ENCODE peak calls at places on chromosomes 12 and 14, in six cellular contexts. T is CD4-positive, CD25-positive, alpha-beta regulatory T cell; Y is psoas muscle; B is fibroblast of lung; O is GM23248; J is cardiac muscle cell. P is an unnamed sample. For H3K4me1, the result is how much of the 10 kb centered on the place peaks cover.

GRCh38 chr14:69045857-69046351 is 66.8 kb upstream of the ACTN1 start:
- DNase-seq in T (no peak), Y (no peak), B (peak), O (peak), J (peak), P (no peak)

GRCh38 chr12:29145372-29146170 is 3.5 kb upstream of the FAR2 start:
- DNase-seq in T (no peak), Y (no peak), B (no peak), O (no peak), J (no peak), P (no peak)

GRCh38 chr12:2112401-2112800 is 59.6 kb downstream of the CACNA1C start:
- DNase-seq in T (no peak), Y (no peak), B (no peak), O (no peak), J (no peak), P (no peak)

GRCh38 chr14:54001189-54001878 is 44.7 kb upstream of the BMP4 start:
- DNase-seq in T (no peak), Y (no peak), B (peak), O (no peak), J (peak), P (no peak)

GRCh38 chr12:111192657-111193056 is 176.2 kb downstream of the PHETA1 start:
- DNase-seq in T (no peak), Y (no peak), B (no peak), O (peak), J (no peak), P (no peak)

GRCh38 chr14:94572637-94573303 is 8.5 kb upstream of the SERPINA5 start:
- DNase-seq in T (no peak), Y (no peak), B (no peak), O (no peak), J (no peak), P (no peak)

GRCh38 chr12:47223848-47224213 is 144.1 kb upstream of the AMIGO2 start:
- DNase-seq in T (no peak), Y (no peak), B (peak), O (no peak), J (no peak), P (no peak)

GRCh38 chr12:49505672-49506071 is 33.2 kb upstream of the KCNH3 start:
- DNase-seq in T (no peak), Y (no peak), B (peak), O (peak), J (no peak), P (no peak)

GRCh38 chr12:116717466-116718457 is 20.1 kb downstream of the SPRING1 start:
- DNase-seq in T (no peak), Y (peak), B (peak), O (peak), J (no peak), P (no peak)

GRCh38 chr12:28652239-28652638 is 462.0 kb downstream of the CCDC91 start:
- DNase-seq in T (no peak), Y (no peak), B (no peak), O (no peak), J (no peak), P (no peak)

GRCh38 chr14:100285021-100285912 is 21.0 kb downstream of the SLC25A29 start:
- DNase-seq in T (peak), Y (peak), B (peak), O (peak), J (peak), P (no peak)

GRCh38 chr12:81963026-81963425 is 203.9 kb upstream of the PPFIA2 start:
- DNase-seq in T (no peak), Y (no peak), B (no peak), O (no peak), J (no peak), P (no peak)

GRCh38 chr12:94575645-94576393 is 74.5 kb downstream of the TMCC3 start:
- DNase-seq in T (no peak), Y (no peak), B (no peak), O (no peak), J (no peak), P (no peak)

GRCh38 chr12:124565656-124566180 is 1.7 kb downstream of the NCOR2 start:
- DNase-seq in T (no peak), Y (no peak), B (no peak), O (peak), J (no peak), P (no peak)

GRCh38 chr12:6039894-6040601 is 84.4 kb downstream of the VWF start:
- DNase-seq in T (peak), Y (peak), B (peak), O (peak), J (peak), P (no peak)

GRCh38 chr12:16788888-16789790 is 183.2 kb upstream of the LMO3 start:
- DNase-seq in T (no peak), Y (no peak), B (no peak), O (no peak), J (peak), P (no peak)

GRCh38 chr14:99728231-99728920 is 44.3 kb downstream of the CYP46A1 start:
- DNase-seq in T (no peak), Y (no peak), B (no peak), O (no peak), J (no peak), P (no peak)

GRCh38 chr12:103960567-103961227 is 5.0 kb upstream of the TDG start:
- DNase-seq in T (no peak), Y (no peak), B (no peak), O (no peak), J (no peak), P (no peak)

GRCh38 chr12:21912318-21912717 is 28.9 kb downstream of the ABCC9 start:
- DNase-seq in T (no peak), Y (no peak), B (peak), O (peak), J (no peak), P (no peak)

GRCh38 chr12:72077111-72077820 is 138.6 kb downstream of the TPH2 start:
- DNase-seq in T (no peak), Y (no peak), B (no peak), O (no peak), J (no peak), P (no peak)

GRCh38 chr12:117686911-117687377 is 281.8 kb downstream of the KSR2 start:
- DNase-seq in T (no peak), Y (peak), B (peak), O (peak), J (no peak), P (no peak)

GRCh38 chr12:67534671-67535070 is 113.9 kb upstream of the DYRK2 start:
- DNase-seq in T (no peak), Y (no peak), B (peak), O (peak), J (no peak), P (no peak)

GRCh38 chr14:81655423-81656314 is 122.0 kb upstream of the SEL1L start:
- DNase-seq in T (no peak), Y (no peak), B (no peak), O (no peak), J (no peak), P (no peak)

GRCh38 chr14:75249958-75250336 is 28.7 kb upstream of the FOS start:
- DNase-seq in T (no peak), Y (no peak), B (no peak), O (no peak), J (no peak), P (no peak)

GRCh38 chr14:32512348-32512747 is 183.2 kb downstream of the AKAP6 start:
- DNase-seq in T (no peak), Y (no peak), B (no peak), O (no peak), J (no peak), P (no peak)

GRCh38 chr12:85713368-85713767 is 122.8 kb downstream of the RASSF9 start:
- DNase-seq in T (no peak), Y (no peak), B (peak), O (peak), J (no peak), P (no peak)

GRCh38 chr12:22334696-22335290 is at the start of gene ST8SIA1:
- DNase-seq in T (peak), Y (peak), B (no peak), O (peak), J (peak), P (no peak)

GRCh38 chr12:80484778-80485177 is 40.7 kb downstream of the PTPRQ start:
- DNase-seq in T (no peak), Y (no peak), B (no peak), O (no peak), J (no peak), P (no peak)

GRCh38 chr12:113071427-113072112 is 15.0 kb downstream of the DTX1 start:
- DNase-seq in T (no peak), Y (no peak), B (no peak), O (no peak), J (no peak), P (no peak)

DNA sequence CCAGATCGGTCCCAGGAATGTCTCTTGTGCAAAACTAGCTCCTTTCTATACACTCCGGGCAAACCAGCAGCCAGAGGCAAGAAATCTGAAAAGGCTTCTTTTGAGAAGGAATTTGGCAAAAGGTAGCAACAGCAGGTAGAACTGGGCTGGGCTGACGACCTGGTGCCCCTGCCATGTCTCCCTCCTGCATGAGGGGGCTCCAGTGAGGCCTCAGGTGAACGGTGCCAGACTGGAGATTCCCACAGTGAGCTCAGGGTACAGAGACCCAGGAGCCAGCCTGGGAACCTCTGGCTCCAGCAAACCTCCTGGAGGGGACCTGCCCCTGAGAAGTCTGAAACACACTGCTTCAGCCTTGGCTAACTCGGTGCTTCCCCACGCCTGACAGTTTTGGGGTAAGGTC is 10.8 kb downstream of the ITPK1 start:
- DNase-seq in T (no peak), Y (no peak), B (no peak), O (no peak), J (no peak), P (no peak)
- H3K4me1 ChIP-seq in T (under half), Y (under half), B (under half), O (under half), J (under half), P (under half)

GRCh38 chr14:92658160-92658559 is 90.3 kb downstream of the LGMN start:
- DNase-seq in T (no peak), Y (no peak), B (no peak), O (no peak), J (no peak), P (no peak)

GRCh38 chr14:92663049-92663448 is 85.4 kb downstream of the LGMN start:
- DNase-seq in T (no peak), Y (no peak), B (peak), O (no peak), J (no peak), P (no peak)

GRCh38 chr14:92660571-92660970 is 87.9 kb downstream of the LGMN start:
- DNase-seq in T (no peak), Y (no peak), B (no peak), O (no peak), J (no peak), P (no peak)

GRCh38 chr14:92657457-92658142 is 90.8 kb downstream of the LGMN start:
- DNase-seq in T (no peak), Y (peak), B (no peak), O (no peak), J (no peak), P (no peak)

GRCh38 chr14:92659765-92660561 is 88.5 kb downstream of the LGMN start:
- DNase-seq in T (no peak), Y (no peak), B (no peak), O (peak), J (no peak), P (no peak)
- H3K4me1 ChIP-seq in T (half or more), Y (under half), B (under half), O (under half), J (under half), P (under half)

DNA sequence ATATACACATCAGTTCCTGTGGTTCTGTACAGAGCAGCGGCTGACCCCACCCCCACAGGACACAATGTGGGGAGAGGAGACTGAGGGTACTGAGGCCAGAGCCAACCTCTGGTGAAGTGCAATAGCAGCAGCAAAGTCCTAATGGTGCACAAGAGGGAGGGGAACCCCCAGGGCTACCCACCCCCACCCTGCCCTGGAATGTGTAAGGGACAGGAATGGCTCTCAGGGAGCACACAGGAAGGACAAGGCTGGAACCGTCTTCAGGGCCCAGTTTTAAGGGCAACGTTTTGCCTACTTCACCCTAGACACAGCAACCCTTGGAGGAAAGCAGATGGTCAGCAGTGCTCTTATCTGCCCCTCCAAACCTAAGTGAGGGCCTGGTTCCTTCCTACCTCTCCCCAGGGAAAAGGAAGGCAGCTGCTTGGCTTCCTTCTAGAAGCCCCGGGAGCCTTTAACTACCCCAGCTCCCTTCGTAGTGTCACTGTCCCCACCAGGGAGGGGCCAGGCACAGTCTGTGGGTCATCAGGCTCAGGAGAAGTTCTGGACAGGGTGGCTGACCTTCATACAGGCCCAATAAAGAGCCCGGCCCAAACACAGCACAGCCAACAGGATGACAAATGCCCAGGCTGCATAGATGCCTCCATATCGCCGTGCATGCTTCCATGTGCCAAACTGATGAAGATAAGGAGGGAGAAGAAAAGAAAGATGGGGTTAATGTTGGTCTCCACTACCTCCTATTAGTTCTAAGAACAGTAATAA is 3.0 kb downstream of the PIP4P1 start:
- DNase-seq in T (no peak), Y (no peak), B (no peak), O (no peak), J (no peak), P (no peak)
- H3K4me1 ChIP-seq in T (under half), Y (under half), B (under half), O (under half), J (under half), P (under half)

DNA sequence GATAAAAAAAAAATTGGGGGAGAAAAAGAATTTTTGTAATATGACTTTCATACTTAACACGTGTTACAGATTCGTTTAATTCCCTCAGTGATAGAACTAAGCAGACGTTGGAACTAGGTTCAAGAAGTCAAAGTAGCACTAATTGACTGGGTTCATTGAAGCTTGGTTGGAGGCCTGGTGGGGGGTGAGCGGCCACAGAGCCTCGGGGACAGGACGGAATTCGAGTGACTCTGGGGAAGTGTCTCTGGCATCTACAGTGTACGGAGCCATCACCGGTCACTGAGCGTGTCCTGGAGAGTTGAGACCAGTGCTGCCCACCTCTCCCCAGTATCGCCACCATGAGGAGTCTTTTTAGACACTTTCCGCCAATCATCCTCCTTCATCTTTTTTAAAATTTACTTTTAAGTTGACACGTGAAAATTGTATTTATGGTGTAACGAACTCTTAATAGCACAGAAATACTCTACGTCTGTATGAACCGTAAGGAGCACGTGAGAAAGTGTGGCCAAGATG is 1.3 kb downstream of the ZFYVE21 start:
- DNase-seq in T (no peak), Y (no peak), B (no peak), O (no peak), J (no peak), P (no peak)
- H3K4me1 ChIP-seq in T (under half), Y (half or more), B (under half), O (under half), J (under half), P (half or more)

GRCh38 chr12:12719496-12719895 is 2.3 kb downstream of the CDKN1B start:
- DNase-seq in T (no peak), Y (no peak), B (peak), O (peak), J (no peak), P (no peak)
- H3K4me1 ChIP-seq in T (half or more), Y (half or more), B (under half), O (half or more), J (under half), P (half or more)

GRCh38 chr12:76643438-76643837 is 83.9 kb upstream of the OSBPL8 start:
- DNase-seq in T (no peak), Y (no peak), B (peak), O (peak), J (no peak), P (no peak)

GRCh38 chr12:76641073-76641472 is 81.5 kb upstream of the OSBPL8 start:
- DNase-seq in T (no peak), Y (no peak), B (no peak), O (no peak), J (no peak), P (no peak)

GRCh38 chr12:76639646-76640045 is 80.1 kb upstream of the OSBPL8 start:
- DNase-seq in T (no peak), Y (no peak), B (no peak), O (no peak), J (no peak), P (no peak)

GRCh38 chr12:76644950-76645349 is 85.4 kb upstream of the OSBPL8 start:
- DNase-seq in T (no peak), Y (no peak), B (no peak), O (no peak), J (no peak), P (no peak)

GRCh38 chr12:76641961-76642360 is 82.4 kb upstream of the OSBPL8 start:
- DNase-seq in T (no peak), Y (no peak), B (no peak), O (no peak), J (no peak), P (no peak)
- H3K4me1 ChIP-seq in T (under half), Y (under half), B (under half), O (under half), J (under half), P (under half)

GRCh38 chr14:28756896-28757570 is 9.6 kb upstream of the FOXG1 start:
- DNase-seq in T (no peak), Y (no peak), B (peak), O (peak), J (peak), P (no peak)

GRCh38 chr14:28759056-28759657 is 7.4 kb upstream of the FOXG1 start:
- DNase-seq in T (no peak), Y (no peak), B (peak), O (peak), J (no peak), P (no peak)

GRCh38 chr14:28758253-28758915 is 8.2 kb upstream of the FOXG1 start:
- DNase-seq in T (no peak), Y (no peak), B (no peak), O (no peak), J (no peak), P (no peak)

GRCh38 chr14:28755930-28756895 is 10.4 kb upstream of the FOXG1 start:
- DNase-seq in T (no peak), Y (no peak), B (no peak), O (no peak), J (no peak), P (no peak)

GRCh38 chr14:28757790-28758189 is 8.8 kb upstream of the FOXG1 start:
- DNase-seq in T (no peak), Y (no peak), B (no peak), O (no peak), J (no peak), P (no peak)
- H3K4me1 ChIP-seq in T (under half), Y (under half), B (under half), O (under half), J (under half), P (under half)